ENCODE peak calls at places on chromosomes 12 and 14, in seven cellular contexts. B is retinal pigment epithelial cell, I is foreskin fibroblast, X is lung, G is A549, P is spleen, Z is heart right ventricle. U is an unnamed sample.

GRCh38 chr12:72274926-72275325 is 2.8 kb downstream of the TRHDE start:
- DNase-seq in B (no peak), X (no peak), I (peak), Z (no peak), P (no peak), G (no peak), U (no peak)

GRCh38 chr12:124126950-124127349 is 153.9 kb downstream of the ZNF664 start:
- DNase-seq in X (no peak), I (no peak), P (no peak), G (no peak), Z (no peak), B (no peak), U (no peak)

GRCh38 chr12:3622021-3622731 is 130.7 kb downstream of the CRACR2A start:
- DNase-seq in B (no peak), Z (no peak), I (no peak), P (no peak), X (no peak), G (no peak), U (no peak)

GRCh38 chr12:77166711-77167110 is 101.3 kb upstream of the E2F7 start:
- DNase-seq in P (no peak), X (no peak), B (no peak), I (peak), Z (no peak), G (no peak), U (no peak)

GRCh38 chr12:124423683-124424515 is 129.0 kb downstream of the RFLNA start:
- DNase-seq in Z (peak), X (no peak), B (no peak), P (no peak), G (no peak), I (no peak), U (no peak)

GRCh38 chr12:102757154-102757873 is 159.7 kb downstream of the PAH start:
- DNase-seq in B (no peak), Z (peak), P (no peak), G (no peak), I (peak), X (no peak), U (no peak)

GRCh38 chr14:91911474-91912032 is 35.9 kb downstream of the FBLN5 start:
- DNase-seq in Z (no peak), X (no peak), B (no peak), I (peak), P (no peak), G (peak), U (peak)

GRCh38 chr14:81613341-81614045 is 79.8 kb upstream of the SEL1L start:
- DNase-seq in G (no peak), P (no peak), B (no peak), I (no peak), Z (no peak), X (no peak), U (no peak)

GRCh38 chr12:6080149-6081045 is 44.1 kb downstream of the VWF start:
- DNase-seq in I (no peak), X (no peak), G (no peak), P (peak), Z (no peak), B (no peak), U (no peak)

GRCh38 chr12:47938093-47938492 is 25.3 kb upstream of the TMEM106C start:
- DNase-seq in Z (no peak), B (no peak), I (peak), X (no peak), G (no peak), P (no peak), U (no peak)

GRCh38 chr14:83287300-83287699 is 1753.6 kb upstream of the SEL1L start:
- DNase-seq in X (no peak), B (no peak), Z (no peak), G (no peak), P (no peak), I (no peak), U (no peak)

GRCh38 chr12:54759751-54760150 is 94.6 kb upstream of the MUCL1 start:
- DNase-seq in X (no peak), I (peak), P (no peak), Z (no peak), G (no peak), B (no peak), U (peak)

GRCh38 chr12:89072303-89073026 is 279.8 kb downstream of the DUSP6 start:
- DNase-seq in X (no peak), G (no peak), B (no peak), P (no peak), Z (no peak), I (no peak), U (no peak)

GRCh38 chr12:120337730-120338129 is 10.2 kb upstream of the PLA2G1B start:
- DNase-seq in Z (no peak), P (no peak), X (no peak), B (no peak), I (no peak), G (no peak), U (no peak)

GRCh38 chr14:104383931-104384775 is 195.4 kb upstream of the C14orf180 start:
- DNase-seq in B (no peak), X (no peak), I (no peak), G (no peak), Z (no peak), P (peak), U (peak)

GRCh38 chr12:12201274-12201758 is 65.5 kb downstream of the LRP6 start:
- DNase-seq in B (no peak), G (no peak), I (no peak), Z (no peak), X (no peak), P (no peak), U (no peak)

GRCh38 chr12:104462931-104463339 is 6.2 kb downstream of the CHST11 start:
- DNase-seq in X (no peak), Z (no peak), I (no peak), P (no peak), G (no peak), B (no peak), U (no peak)

GRCh38 chr12:78641837-78642423 is 222.6 kb upstream of the SYT1 start:
- DNase-seq in Z (no peak), G (no peak), X (no peak), I (peak), P (no peak), B (no peak), U (no peak)

GRCh38 chr14:35949933-35950332 is 123.8 kb downstream of the BRMS1L start:
- DNase-seq in I (no peak), B (peak), Z (no peak), G (no peak), P (no peak), X (no peak), U (no peak)

GRCh38 chr12:54749191-54749818 is 101.1 kb upstream of the DCD start:
- DNase-seq in X (no peak), Z (no peak), P (no peak), G (peak), B (peak), I (peak), U (peak)

GRCh38 chr14:22497671-22498093 is 91.3 kb downstream of the DAD1 start:
- DNase-seq in P (no peak), I (no peak), X (no peak), B (no peak), G (no peak), Z (no peak), U (no peak)

GRCh38 chr12:72901685-72902084 is 629.5 kb downstream of the TRHDE start:
- DNase-seq in Z (no peak), P (no peak), I (no peak), B (no peak), X (no peak), G (no peak), U (no peak)

GRCh38 chr12:80241576-80242273 is 142.4 kb downstream of the OTOGL start:
- DNase-seq in I (peak), Z (no peak), X (no peak), P (no peak), B (no peak), G (no peak), U (no peak)

GRCh38 chr12:79690156-79690605 is 583 bp downstream of the PAWR start:
- DNase-seq in P (peak), B (no peak), X (no peak), G (no peak), Z (no peak), I (peak), U (peak)

GRCh38 chr14:67269338-67270060 is 28.3 kb downstream of the PALS1 start:
- DNase-seq in X (no peak), I (peak), P (no peak), Z (no peak), G (no peak), B (peak), U (no peak)

GRCh38 chr14:101620039-101620788 is 58.9 kb downstream of the DIO3 start:
- DNase-seq in X (no peak), G (no peak), P (peak), Z (no peak), B (no peak), I (no peak), U (no peak)

GRCh38 chr14:75604979-75605825 is 26.8 kb downstream of the FLVCR2 start:
- DNase-seq in G (no peak), B (no peak), X (peak), Z (no peak), P (no peak), I (no peak), U (no peak)

GRCh38 chr12:111692575-111693210 is 6.8 kb downstream of the ACAD10 start:
- DNase-seq in B (no peak), I (peak), P (no peak), Z (no peak), G (peak), X (no peak), U (peak)

GRCh38 chr12:132171293-132171967 is 27.2 kb downstream of the NOC4L start:
- DNase-seq in G (no peak), I (no peak), P (peak), Z (peak), B (no peak), X (no peak), U (no peak)

GRCh38 chr14:53896773-53897172 is 59.9 kb downstream of the BMP4 start:
- DNase-seq in P (no peak), G (no peak), I (peak), X (no peak), B (no peak), Z (no peak), U (no peak)

GRCh38 chr14:35332517-35333346 is 40.5 kb downstream of the PSMA6 start:
- DNase-seq in I (peak), X (no peak), B (no peak), G (no peak), Z (no peak), P (no peak), U (no peak)

GRCh38 chr14:64387232-64387737 is 868 bp upstream of the MTHFD1 start:
- DNase-seq in Z (no peak), I (peak), P (no peak), X (no peak), B (no peak), G (peak), U (no peak)

DNA sequence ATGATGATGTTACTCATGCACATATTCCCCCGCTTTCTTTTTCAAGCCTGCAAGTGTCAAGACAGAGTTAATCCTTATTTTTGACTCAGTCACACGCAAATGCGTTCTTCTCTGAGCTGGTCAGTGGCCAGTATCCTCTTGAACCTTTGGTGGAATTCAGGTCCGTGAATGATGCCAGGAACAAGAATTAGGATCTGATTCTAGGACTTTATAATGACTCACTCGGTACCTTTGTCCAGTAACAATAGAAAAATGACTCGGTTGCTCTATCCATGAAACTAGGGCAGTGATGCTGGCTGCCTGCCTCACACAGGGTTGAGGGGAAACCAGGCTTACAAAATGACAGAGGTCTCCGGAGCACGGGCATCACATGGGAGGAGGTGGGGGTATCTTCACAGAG is 185.8 kb upstream of the NUDT4 start:
- DNase-seq in G (no peak), X (no peak), I (peak), B (no peak), P (no peak), Z (no peak), U (no peak)
- H3K4me3 ChIP-seq in G (no peak), X (no peak), I (peak), B (no peak), P (no peak), Z (no peak), U (no peak)

DNA sequence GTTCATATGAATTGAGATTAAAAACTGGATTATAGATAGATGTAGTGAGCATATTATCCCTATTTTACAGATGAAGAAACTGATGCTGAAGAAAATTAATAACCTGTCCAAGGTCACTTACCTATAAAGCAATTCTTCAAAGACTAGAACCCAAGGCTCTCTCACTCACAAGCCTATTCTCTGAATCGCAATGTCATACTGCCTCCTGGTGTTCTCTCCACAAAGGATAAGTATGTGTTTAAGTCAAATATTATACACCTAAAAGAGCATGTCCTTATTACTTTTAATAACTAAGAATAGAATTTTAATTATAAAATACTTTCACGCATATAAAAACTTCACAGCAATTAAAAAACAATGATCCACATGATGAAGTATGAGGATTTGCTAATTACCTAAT is 721.3 kb upstream of the USP15 start:
- DNase-seq in X (no peak), Z (no peak), B (no peak), G (no peak), I (peak), P (no peak), U (peak)
- TF ChIP-seq CTCF in X (no peak), Z (no peak), B (no peak), G (no peak), I (no peak), P (no peak), U (peak)

DNA sequence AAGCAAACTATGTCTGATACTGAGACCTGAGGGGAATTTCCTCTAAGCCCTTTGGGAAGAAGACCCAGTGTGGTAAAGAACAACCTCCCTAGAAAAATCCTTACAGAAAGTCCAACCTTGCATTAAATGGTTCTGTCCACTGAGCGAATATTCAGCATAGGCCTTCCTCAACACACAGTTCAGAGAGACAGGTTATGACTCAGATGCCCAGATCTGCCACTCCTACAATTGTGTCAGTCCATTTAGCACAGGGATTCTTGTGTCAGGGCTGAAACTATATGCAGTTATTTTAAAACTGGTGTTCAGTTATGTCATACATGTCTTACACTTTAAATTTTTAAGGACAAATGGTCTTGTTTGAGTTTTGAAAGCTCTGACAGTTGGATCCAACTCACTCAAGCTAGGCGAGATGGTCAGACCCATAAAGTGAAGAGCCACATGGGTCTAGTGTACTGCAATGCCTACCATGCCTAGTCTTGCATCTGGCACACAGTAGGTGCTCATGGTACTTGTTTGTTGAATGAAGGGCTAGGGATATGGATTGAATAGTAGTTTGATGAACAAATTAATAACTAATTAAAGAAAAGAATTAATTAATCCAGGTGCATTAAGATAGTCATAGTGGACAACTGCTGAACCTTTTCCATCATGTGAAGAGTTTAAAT is 207.5 kb upstream of the PWP1 start:
- DNase-seq in G (no peak), B (no peak), X (no peak), P (no peak), I (peak), Z (no peak), U (no peak)
- H3K4me3 ChIP-seq in G (no peak), B (no peak), X (no peak), P (no peak), I (no peak), Z (no peak), U (no peak)

DNA sequence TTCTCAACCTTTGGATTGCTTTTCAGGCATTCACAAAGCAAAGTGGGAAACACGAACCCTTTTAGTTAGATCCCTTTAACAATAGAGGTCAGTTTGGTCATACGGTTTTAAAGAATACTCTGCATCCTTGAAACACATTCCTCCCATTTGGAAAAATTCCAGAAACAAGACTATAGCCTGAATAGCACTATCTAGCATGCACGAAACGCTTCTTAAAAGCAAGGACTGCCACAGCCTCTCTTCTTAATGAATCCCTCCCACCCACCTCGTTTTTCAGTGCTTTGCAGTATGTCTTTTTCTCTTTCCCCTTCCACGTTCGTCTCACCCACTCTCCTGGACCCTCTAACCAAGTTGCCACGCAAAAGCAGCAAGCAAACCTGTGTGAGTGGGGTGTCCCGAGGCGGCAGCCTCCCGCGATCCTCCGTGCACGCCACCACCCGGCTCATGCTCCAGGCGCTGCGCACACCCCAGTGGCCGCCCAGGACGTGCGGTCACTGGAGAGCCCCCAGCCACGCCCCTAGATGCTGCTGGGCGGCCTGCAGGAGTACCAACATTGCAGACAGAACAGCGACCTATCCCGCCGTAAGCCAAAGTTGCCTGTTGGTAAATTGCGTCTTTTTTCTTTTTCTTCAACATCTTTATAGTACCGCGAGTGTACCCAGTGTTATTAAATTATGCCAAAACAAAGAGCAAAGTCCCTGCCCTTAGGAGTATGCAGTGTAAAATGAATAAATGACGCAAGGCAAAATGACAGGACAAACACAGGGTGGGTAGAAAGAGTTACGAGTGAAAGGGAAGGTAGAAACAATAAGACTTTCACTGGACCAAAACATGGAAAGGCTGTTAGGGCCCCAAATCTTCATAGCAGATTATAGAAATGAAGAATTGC is at the start of gene SLC38A4:
- DNase-seq in P (no peak), X (no peak), I (peak), G (no peak), B (no peak), Z (peak), U (no peak)
- TF ChIP-seq CTCF in P (no peak), X (no peak), I (peak), G (no peak), B (peak), Z (peak), U (no peak)

GRCh38 chr14:98498019-98498885 is 773.7 kb downstream of the BCL11B start:
- DNase-seq in B (no peak), G (no peak), X (no peak), I (no peak), P (no peak), Z (no peak), U (no peak)
- H3K4me3 ChIP-seq in B (no peak), G (no peak), X (no peak), I (no peak), P (no peak), Z (no peak), U (no peak)

U was measured in WERI-Rb-1.